ENCODE peak calls at places on chromosomes 7 and 10, in four cellular contexts. K is T-helper 9 cell; Z is activated CD8-positive, alpha-beta memory T cell treated with anti-CD3 and anti-CD28 coated beads, Interleukin-2, amount 50 U/mL, for 4 hours; A is stimulated activated CD8-positive, alpha-beta memory T cell treated with anti-CD3 and anti-CD28 coated beads, Interleukin-12 subunit alpha, Interleukin-12 subunit beta, amount 100 ng/mL, for 4 hours. U is an unnamed sample.

GRCh38 chr7:831596-832291 is 532 bp upstream of the SUN1 start:
- DNase-seq in K (no peak), Z (no peak), A (no peak), U (no peak)

GRCh38 chr7:114939484-114940097 is 17.7 kb downstream of the MDFIC start:
- DNase-seq in K (peak), Z (no peak), A (no peak), U (no peak)

GRCh38 chr10:70130878-70131559 is 1.6 kb downstream of the AIFM2 start:
- DNase-seq in K (no peak), Z (no peak), A (no peak), U (peak)

GRCh38 chr10:73759512-73760115 is 15.4 kb downstream of the SEC24C start:
- DNase-seq in K (peak), Z (peak), A (peak), U (no peak)

GRCh38 chr10:84783909-84784308 is 455.5 kb downstream of the CCSER2 start:
- DNase-seq in K (no peak), Z (no peak), A (no peak), U (no peak)

GRCh38 chr10:117552156-117552620 is 9.6 kb downstream of the EMX2 start:
- DNase-seq in K (no peak), Z (no peak), A (no peak), U (no peak)

GRCh38 chr10:71081912-71082311 is 130.5 kb upstream of the UNC5B start:
- DNase-seq in K (no peak), Z (no peak), A (no peak), U (no peak)

GRCh38 chr10:104472505-104472904 is 118.9 kb downstream of the CFAP58 start:
- DNase-seq in K (no peak), Z (no peak), A (no peak), U (no peak)

GRCh38 chr10:117373848-117374505 is 1.3 kb downstream of the PDZD8 start:
- DNase-seq in K (peak), Z (peak), A (peak), U (peak)

GRCh38 chr7:16801111-16801542 is 3.7 kb downstream of the AGR2 start:
- DNase-seq in K (no peak), Z (no peak), A (no peak), U (no peak)

GRCh38 chr7:23065974-23066373 is 39.6 kb upstream of the KLHL7 start:
- DNase-seq in K (no peak), Z (no peak), A (no peak), U (no peak)

GRCh38 chr10:14508725-14509124 is 178.0 kb upstream of the FRMD4A start:
- DNase-seq in K (no peak), Z (no peak), A (no peak), U (no peak)

GRCh38 chr10:80538481-80539185 is 931 bp downstream of the SH2D4B start:
- DNase-seq in K (no peak), Z (no peak), A (no peak), U (no peak)